ENCODE peak calls at places on chromosomes 7 and 10, in eight cellular contexts. M is IMR-90; U is CD8-positive, alpha-beta T cell; C is Panc1; N is heart left ventricle; A is GM23338; R is lower lobe of right lung; L is ascending aorta. V is an unnamed sample.
A peak's percentile ranks its signal among the peaks of the same experiment; 100 is the strongest.

GRCh38 chr10:116873134-116873533 is 23.8 kb downstream of the ENO4 start:
- DNase-seq in M (no peak), U (no peak), C (no peak), N (no peak), A (peak; percentile 56), R (no peak), L (no peak), V (no peak)

GRCh38 chr10:132684164-132684891 is 101.6 kb downstream of the NKX6-2 start:
- DNase-seq in M (peak; percentile 70), U (peak; percentile 8), C (peak; percentile 67), N (peak; percentile 16), A (no peak), R (peak; percentile 15), L (no peak), V (no peak)

GRCh38 chr10:133257489-133258065 is 19.1 kb downstream of the ADAM8 start:
- DNase-seq in M (no peak), U (peak; percentile 43), C (no peak), N (peak; percentile 73), A (peak; percentile 82), R (peak; percentile 88), L (no peak), V (peak; percentile 29)

GRCh38 chr7:98163704-98164478 is 47.3 kb upstream of the BHLHA15 start:
- DNase-seq in M (peak; percentile 55), U (no peak), C (no peak), N (no peak), A (no peak), R (no peak), L (no peak), V (peak; percentile 35)

GRCh38 chr7:43113622-43114450 is 1.4 kb downstream of the HECW1 start:
- DNase-seq in M (no peak), U (no peak), C (no peak), N (no peak), A (no peak), R (no peak), L (no peak), V (no peak)

GRCh38 chr7:141158562-141158961 is 84.7 kb downstream of the TMEM178B start:
- DNase-seq in M (peak; percentile 94), U (no peak), C (peak; percentile 50), N (peak; percentile 62), A (no peak), R (no peak), L (no peak), V (no peak)

GRCh38 chr10:69285699-69286098 is 7.4 kb downstream of the HK1 start:
- DNase-seq in M (no peak), U (no peak), C (no peak), N (no peak), A (peak; percentile 15), R (no peak), L (no peak), V (no peak)

GRCh38 chr10:27611209-27611608 is 107.1 kb downstream of the RAB18 start:
- DNase-seq in M (peak; percentile 85), U (no peak), C (no peak), N (no peak), A (no peak), R (no peak), L (no peak), V (no peak)

GRCh38 chr10:115572740-115573455 is 479.7 kb downstream of the ATRNL1 start:
- DNase-seq in M (no peak), U (no peak), C (peak; percentile 8), N (no peak), A (peak; percentile 76), R (no peak), L (no peak), V (no peak)

GRCh38 chr10:117370205-117370604 is 5.0 kb downstream of the PDZD8 start:
- DNase-seq in M (peak; percentile 66), U (no peak), C (no peak), N (no peak), A (no peak), R (no peak), L (no peak), V (no peak)

GRCh38 chr10:80464557-80465466 is 10.7 kb downstream of the TSPAN14 start:
- DNase-seq in M (peak; percentile 45), U (peak; percentile 32), C (no peak), N (peak; percentile 52), A (peak; percentile 93), R (no peak), L (no peak), V (peak; percentile 78)

GRCh38 chr7:31850066-31850465 is 163.1 kb downstream of the PPP1R17 start:
- DNase-seq in M (peak; percentile 63), U (no peak), C (no peak), N (no peak), A (no peak), R (no peak), L (no peak), V (no peak)

GRCh38 chr7:37832194-37832593 is 16.2 kb upstream of the NME8 start:
- DNase-seq in M (no peak), U (peak; percentile 7), C (no peak), N (peak; percentile 77), A (no peak), R (peak; percentile 79), L (peak; percentile 38), V (peak; percentile 52)

GRCh38 chr10:84695983-84696382 is 367.6 kb downstream of the CCSER2 start:
- DNase-seq in M (no peak), U (no peak), C (no peak), N (no peak), A (no peak), R (no peak), L (no peak), V (no peak)

GRCh38 chr10:31515819-31516402 is 196.9 kb downstream of the ZEB1 start:
- DNase-seq in M (peak; percentile 15), U (no peak), C (no peak), N (no peak), A (no peak), R (no peak), L (no peak), V (no peak)
- H3K36me3 ChIP-seq in M (peaks cover 31% of the 10 kb centered on the region), U (peaks cover 29% of the 10 kb centered on the region), C (peaks cover 5% of the 10 kb centered on the region), N (peaks cover 89% of the 10 kb centered on the region), A (no peaks in the 10 kb centered on the region), R (peaks cover 25% of the 10 kb centered on the region), L (peaks cover 14% of the 10 kb centered on the region), V (peaks cover 39% of the 10 kb centered on the region)

DNA sequence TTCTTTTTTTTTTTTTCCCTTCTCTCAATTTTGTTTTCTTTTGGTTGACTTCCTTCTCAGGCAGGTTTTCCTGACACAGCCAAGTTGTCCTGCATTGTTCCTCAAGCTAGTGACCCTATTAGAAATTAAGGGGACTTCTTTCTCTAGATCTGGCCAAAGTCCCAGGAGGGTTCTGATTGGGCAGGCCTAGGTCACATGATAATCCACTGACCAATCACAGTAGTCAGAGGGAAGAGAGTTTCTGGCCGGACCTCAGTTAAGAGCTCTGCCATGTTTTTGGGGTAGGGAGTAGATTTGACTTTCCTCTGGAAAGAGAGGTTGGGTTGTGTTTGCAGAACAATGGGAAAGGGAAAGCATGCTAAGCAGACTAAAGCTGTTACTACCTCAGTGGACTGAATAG is 16.2 kb downstream of the VWA2 start:
- DNase-seq in M (no peak), U (no peak), C (no peak), N (no peak), A (no peak), R (no peak), L (no peak), V (no peak)
- H3K36me3 ChIP-seq in M (no peaks in the 10 kb centered on the region), U (no peaks in the 10 kb centered on the region), C (no peaks in the 10 kb centered on the region), N (no peaks in the 10 kb centered on the region), A (no peaks in the 10 kb centered on the region), R (no peaks in the 10 kb centered on the region), L (no peaks in the 10 kb centered on the region), V (no peaks in the 10 kb centered on the region)

GRCh38 chr7:139594911-139595476 is 71.5 kb downstream of the CLEC2L start:
- DNase-seq in M (no peak), U (no peak), C (no peak), N (no peak), A (no peak), R (no peak), L (no peak), V (no peak)

GRCh38 chr7:139595806-139596205 is 72.3 kb downstream of the CLEC2L start:
- DNase-seq in M (no peak), U (no peak), C (no peak), N (no peak), A (no peak), R (no peak), L (no peak), V (no peak)

GRCh38 chr7:139589474-139589873 is 66.0 kb downstream of the CLEC2L start:
- DNase-seq in M (peak; percentile 26), U (no peak), C (no peak), N (no peak), A (no peak), R (no peak), L (no peak), V (no peak)

GRCh38 chr7:139591550-139592195 is 68.2 kb downstream of the CLEC2L start:
- DNase-seq in M (no peak), U (no peak), C (no peak), N (no peak), A (no peak), R (no peak), L (no peak), V (no peak)

DNA sequence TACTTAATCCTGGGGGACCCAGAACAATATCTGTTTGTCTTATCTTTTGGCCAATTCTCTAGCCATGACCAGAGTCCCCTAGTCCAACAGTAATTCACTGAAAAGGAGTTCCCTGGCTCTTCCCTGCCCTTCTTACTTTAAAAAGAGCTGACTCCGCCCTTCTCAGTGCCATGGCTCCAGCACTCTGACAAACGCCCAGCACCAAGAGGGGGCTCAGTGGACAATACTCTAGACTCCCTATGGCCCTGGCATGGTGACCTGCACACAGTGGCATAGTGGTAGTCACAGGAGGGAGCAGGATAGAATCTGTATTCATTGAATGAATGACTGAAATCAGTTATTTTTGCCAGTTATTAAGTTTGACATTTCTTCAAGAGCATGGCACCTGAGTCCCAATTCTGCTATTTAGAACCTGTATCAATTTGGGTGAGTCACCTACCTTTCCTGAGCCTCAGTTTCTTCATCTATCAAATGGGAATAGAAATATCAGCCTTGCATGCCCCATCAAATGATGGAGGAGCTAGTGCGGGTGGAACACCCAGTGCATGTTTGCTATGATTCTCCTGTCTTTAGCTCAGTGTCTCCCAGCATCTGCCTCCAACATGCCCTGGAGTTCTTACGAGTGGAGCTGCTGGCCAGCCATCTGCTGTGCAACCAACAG is 69.4 kb downstream of the CLEC2L start:
- DNase-seq in M (no peak), U (no peak), C (no peak), N (no peak), A (no peak), R (no peak), L (no peak), V (no peak)
- H3K36me3 ChIP-seq in M (peaks cover 68% of the 10 kb centered on the region), U (peaks cover 34% of the 10 kb centered on the region), C (peaks cover 4% of the 10 kb centered on the region), N (peaks cover 96% of the 10 kb centered on the region), A (no peaks in the 10 kb centered on the region), R (peaks cover 96% of the 10 kb centered on the region), L (peaks cover 66% of the 10 kb centered on the region), V (peaks cover 25% of the 10 kb centered on the region)

DNA sequence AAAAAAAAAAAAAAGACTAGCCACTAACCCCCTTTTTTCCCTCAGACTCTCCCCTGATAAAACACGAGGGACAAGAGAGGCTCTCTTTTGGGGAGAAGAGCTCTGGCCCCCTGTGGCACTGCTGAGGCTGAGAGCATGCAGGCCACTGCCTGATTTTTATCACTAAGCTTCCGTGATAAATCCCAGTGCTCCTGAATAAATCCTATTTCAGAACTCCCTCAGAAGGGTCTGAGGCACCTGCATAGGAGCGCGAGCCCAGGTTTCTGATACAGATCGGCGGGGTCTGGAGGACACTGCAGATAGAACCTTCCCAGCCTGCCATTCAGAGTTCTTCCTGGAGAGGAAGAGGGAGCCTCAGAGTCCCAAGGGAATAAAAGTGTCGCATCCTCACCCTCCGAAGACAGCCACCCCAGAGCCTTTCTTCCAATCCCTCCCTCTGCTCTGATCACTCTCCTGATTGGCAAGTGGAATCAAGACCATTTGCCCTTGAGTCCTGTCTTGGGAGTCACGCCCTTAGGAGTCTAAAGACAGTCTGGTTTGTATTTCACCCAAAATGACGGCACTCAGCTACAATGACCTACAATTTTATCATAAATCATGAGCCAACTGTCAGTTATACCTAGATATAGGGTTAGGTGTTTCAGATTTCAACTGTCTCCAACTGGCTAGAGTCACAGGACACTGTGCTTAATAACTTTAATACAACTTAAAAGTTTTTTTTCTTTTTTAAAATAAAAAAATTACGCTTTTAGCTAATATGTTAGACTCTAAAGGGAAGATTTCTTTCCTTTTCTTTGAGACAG is 153.5 kb downstream of the RNF216 start:
- DNase-seq in M (no peak), U (no peak), C (no peak), N (no peak), A (no peak), R (no peak), L (no peak), V (no peak)
- H3K36me3 ChIP-seq in M (peaks cover 20% of the 10 kb centered on the region), U (no peaks in the 10 kb centered on the region), C (no peaks in the 10 kb centered on the region), N (peaks cover 35% of the 10 kb centered on the region), A (peaks cover 3% of the 10 kb centered on the region), R (peaks cover 34% of the 10 kb centered on the region), L (peaks cover 24% of the 10 kb centered on the region), V (peaks cover 17% of the 10 kb centered on the region)